ENCODE peak calls at places on chromosome 17, in ten cellular contexts. N is heart right ventricle; E is naive thymus-derived CD4-positive, alpha-beta T cell; H is aorta; I is lung; W is fibroblast of lung; J is neural progenitor cell; C is RWPE2; P is mammary epithelial cell; M is breast epithelium. Y is an unnamed sample.

GRCh38 chr17:28982191-28982793 is 23.5 kb downstream of the SEZ6 start:
- DNase-seq in M (peak; percentile 28), C (no peak), E (peak; percentile 49), I (peak; percentile 39), W (no peak), N (peak; percentile 43), J (no peak), H (no peak), P (no peak), Y (no peak)

GRCh38 chr17:63974594-63975192 is 2.0 kb upstream of the SCN4A start:
- DNase-seq in I (no peak), M (no peak), P (peak; percentile 79), W (no peak), N (no peak), J (no peak), H (no peak), E (no peak), C (no peak), Y (peak; percentile 77)

GRCh38 chr17:39757931-39758873 is 20.5 kb downstream of the GRB7 start:
- DNase-seq in I (no peak), M (no peak), C (no peak), H (no peak), E (no peak), W (no peak), J (no peak), P (no peak), N (no peak), Y (peak; percentile 56)

GRCh38 chr17:82892869-82893565 is 53.2 kb upstream of the ZNF750 start:
- DNase-seq in J (no peak), C (no peak), M (no peak), H (peak; percentile 49), E (peak; percentile 64), W (peak; percentile 45), N (peak; percentile 30), I (no peak), P (no peak), Y (no peak)

GRCh38 chr17:83067071-83067717 is 12.2 kb upstream of the METRNL start:
- DNase-seq in C (peak; percentile 63), I (no peak), P (no peak), W (no peak), M (no peak), E (no peak), H (peak; percentile 48), J (no peak), N (no peak), Y (peak; percentile 36)

GRCh38 chr17:38702166-38702899 is 2.7 kb upstream of the MLLT6 start:
- DNase-seq in P (peak; percentile 88), W (peak; percentile 82), N (peak; percentile 91), E (peak; percentile 78), J (peak; percentile 90), M (peak; percentile 82), I (peak; percentile 85), H (peak; percentile 92), C (peak; percentile 89), Y (peak; percentile 95)

GRCh38 chr17:63433746-63434591 is 12.1 kb downstream of the CYB561 start:
- DNase-seq in N (peak; percentile 78), E (no peak), C (no peak), H (peak; percentile 88), J (no peak), P (peak; percentile 49), W (peak; percentile 88), M (peak; percentile 47), I (peak; percentile 52), Y (no peak)

GRCh38 chr17:565506-565905 is 149.1 kb downstream of the VPS53 start:
- DNase-seq in C (no peak), W (no peak), H (no peak), J (no peak), M (no peak), N (no peak), E (no peak), P (no peak), I (no peak), Y (peak; percentile 81)

GRCh38 chr17:17684901-17685774 is 3.9 kb downstream of the RAI1 start:
- DNase-seq in N (peak; percentile 64), E (no peak), M (no peak), J (no peak), W (peak; percentile 56), I (peak; percentile 72), H (no peak), C (no peak), P (peak; percentile 32), Y (peak; percentile 74)

GRCh38 chr17:79664925-79665738 is 54.3 kb upstream of the RBFOX3 start:
- DNase-seq in C (no peak), H (no peak), P (peak; percentile 19), M (peak; percentile 63), E (no peak), I (peak; percentile 73), J (peak; percentile 58), W (peak; percentile 67), N (peak; percentile 74), Y (peak; percentile 86)

GRCh38 chr17:80720624-80721577 is 176.3 kb downstream of the RPTOR start:
- DNase-seq in W (peak; percentile 62), E (no peak), C (peak; percentile 98), H (no peak), J (no peak), M (no peak), N (no peak), P (peak; percentile 82), I (no peak), Y (no peak)

GRCh38 chr17:55717898-55718735 is 4.5 kb downstream of the TMEM100 start:
- DNase-seq in W (peak; percentile 83), E (peak; percentile 47), J (peak; percentile 85), P (peak; percentile 42), M (peak; percentile 63), H (peak; percentile 79), I (peak; percentile 73), N (peak; percentile 81), C (no peak), Y (peak; percentile 96)

GRCh38 chr17:40072481-40073346 is 9.9 kb downstream of the THRA start:
- DNase-seq in W (no peak), C (no peak), N (peak; percentile 22), P (no peak), M (no peak), H (no peak), J (no peak), E (no peak), I (no peak), Y (no peak)

GRCh38 chr17:64615025-64615677 is 47.0 kb downstream of the SMURF2 start:
- DNase-seq in C (no peak), J (no peak), W (peak; percentile 69), M (no peak), P (peak; percentile 23), I (no peak), N (no peak), H (no peak), E (no peak), Y (no peak)

GRCh38 chr17:57954421-57955182 is 610 bp downstream of the CUEDC1 start:
- DNase-seq in N (peak; percentile 93), W (peak; percentile 53), J (peak; percentile 78), P (no peak), I (peak; percentile 45), H (peak; percentile 87), E (peak; percentile 5), C (no peak), M (no peak), Y (peak; percentile 92)

GRCh38 chr17:37643829-37644228 is 583 bp upstream of the DDX52 start:
- DNase-seq in E (no peak), C (no peak), J (peak; percentile 3), H (no peak), I (no peak), P (peak; percentile 1), M (no peak), N (no peak), W (no peak), Y (no peak)

GRCh38 chr17:3015890-3016289 is 47.5 kb downstream of the OR1D5 start:
- DNase-seq in I (no peak), H (no peak), P (no peak), M (no peak), W (no peak), E (no peak), J (no peak), N (no peak), C (no peak), Y (no peak)
- H3K27ac ChIP-seq in I (no peak overlapping the region), H (no peak overlapping the region), P (no peak overlapping the region), M (no peak overlapping the region), W (no peak overlapping the region), E (no peak overlapping the region), J (no peak overlapping the region), N (no peak overlapping the region), C (no peak overlapping the region), Y (no peak overlapping the region)

GRCh38 chr17:77882040-77882439 is 76.5 kb upstream of the TNRC6C start:
- DNase-seq in C (no peak), J (no peak), P (no peak), H (no peak), W (no peak), E (no peak), M (no peak), N (no peak), I (no peak), Y (no peak)
- H3K27me3 ChIP-seq in C (peaks cover 17% of the 10 kb centered on the region), J (no peaks in the 10 kb centered on the region), P (no peaks in the 10 kb centered on the region), H (no peaks in the 10 kb centered on the region), W (peaks cover 6% of the 10 kb centered on the region), E (no peaks in the 10 kb centered on the region), M (no peaks in the 10 kb centered on the region), N (peaks cover 3% of the 10 kb centered on the region), I (no peaks in the 10 kb centered on the region), Y (peaks cover 16% of the 10 kb centered on the region)

DNA sequence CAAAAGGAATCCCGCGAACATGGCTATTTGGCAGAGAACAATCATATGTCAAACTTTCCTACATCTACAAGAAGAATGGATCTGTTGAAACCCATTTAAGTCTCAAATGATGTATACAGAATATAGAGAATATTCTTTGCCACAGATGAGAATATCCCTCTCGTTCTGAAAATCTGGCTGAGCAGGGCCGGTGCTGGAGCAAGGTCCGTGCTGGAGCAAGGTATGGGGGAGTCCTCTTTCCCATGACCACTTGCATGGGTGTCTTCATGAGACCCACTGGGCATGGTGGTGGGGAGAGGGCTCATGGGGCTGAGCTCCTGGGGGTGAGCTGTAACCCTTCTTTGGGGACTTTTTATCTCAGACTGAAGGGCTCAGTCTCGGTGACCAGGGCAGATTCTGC is 440.9 kb downstream of the SOX9 start:
- DNase-seq in W (no peak), H (no peak), I (no peak), E (no peak), N (no peak), J (no peak), P (no peak), M (no peak), C (no peak), Y (no peak)
- H3K4me1 ChIP-seq in W (no peaks in the 10 kb centered on the region), H (no peaks in the 10 kb centered on the region), I (no peaks in the 10 kb centered on the region), E (no peaks in the 10 kb centered on the region), N (no peaks in the 10 kb centered on the region), J (no peaks in the 10 kb centered on the region), P (peaks cover 12% of the 10 kb centered on the region), M (no peaks in the 10 kb centered on the region), C (peaks cover 4% of the 10 kb centered on the region), Y (no peaks in the 10 kb centered on the region)

DNA sequence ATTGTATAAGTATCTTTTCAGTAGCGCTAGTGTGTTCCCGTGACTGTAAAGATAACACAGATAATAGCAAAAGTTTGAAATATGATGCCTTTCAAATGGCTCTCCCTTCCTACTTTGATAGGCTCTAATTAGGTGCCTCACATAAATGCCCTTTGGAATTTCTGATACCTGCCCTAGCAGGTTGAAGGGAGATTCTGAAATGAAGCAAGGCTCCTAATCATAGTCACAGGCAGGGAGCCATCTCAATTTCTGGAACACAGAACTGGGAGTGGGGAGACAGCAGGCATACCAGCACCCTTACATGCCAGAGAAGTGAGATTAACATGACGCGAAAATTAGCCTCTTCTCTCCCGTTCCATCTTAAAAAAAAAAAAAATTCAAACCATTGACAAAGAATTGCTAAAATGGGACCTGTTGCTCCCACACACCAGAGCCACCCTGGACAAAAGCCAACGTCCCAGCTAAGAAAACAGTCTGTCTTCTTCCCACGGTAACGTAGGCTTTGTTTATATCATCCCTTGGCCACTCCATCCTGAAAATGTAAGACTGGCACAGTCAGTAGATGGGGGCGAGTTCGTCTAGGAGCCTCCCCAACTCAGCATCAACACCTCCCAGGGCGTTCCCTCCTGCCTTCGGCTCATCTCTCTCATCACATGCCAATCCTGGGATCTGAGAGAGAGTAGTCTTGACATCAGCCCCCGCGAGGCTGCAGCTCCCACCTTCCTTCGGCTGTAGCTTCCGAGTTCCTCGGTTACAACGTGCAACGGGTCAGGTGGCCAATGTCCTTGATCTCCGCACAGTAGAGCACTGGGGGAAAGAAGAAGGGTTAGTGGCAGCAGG is 1.1 kb downstream of the RNF227 start:
- DNase-seq in M (peak; percentile 59), P (peak; percentile 78), I (no peak), E (no peak), N (peak; percentile 58), C (no peak), J (no peak), H (no peak), W (peak; percentile 54), Y (no peak)
- H3K27ac ChIP-seq in M (peak overlapping the region; percentile 97), P (peak overlapping the region; percentile 72), I (peak overlapping the region; percentile 99), E (peak overlapping the region; percentile 75), N (peak overlapping the region; percentile 91), C (peak overlapping the region; percentile 54), J (no peak overlapping the region), H (no peak overlapping the region), W (peak overlapping the region; percentile 75), Y (peak overlapping the region; percentile 81)

Y was measured in endodermal cell.